ENCODE peak calls at places on chromosomes 11 and 22, in seven cellular contexts. L, V, D, K, O, W and I are unnamed samples. For H3K9me3 and H3K36me3, the result is how much of the 10 kb centered on the place peaks cover.

GRCh38 chr11:43738600-43739409 is 58.3 kb downstream of the HSD17B12 start:
- DNase-seq in O (no peak), W (no peak), L (no peak), K (no peak), V (no peak), D (no peak), I (no peak)

GRCh38 chr11:104033134-104033533 is 3.3 kb upstream of the DDI1 start:
- DNase-seq in W (no peak), O (no peak), L (no peak), D (no peak), K (no peak), V (no peak), I (no peak)

GRCh38 chr11:14609902-14610301 is 33.7 kb upstream of the PDE3B start:
- DNase-seq in O (no peak), K (no peak), W (no peak), D (no peak), L (no peak), V (no peak), I (no peak)

GRCh38 chr11:45089845-45090499 is 56.5 kb upstream of the PRDM11 start:
- DNase-seq in O (no peak), D (no peak), L (no peak), K (peak), W (no peak), V (no peak), I (no peak)

GRCh38 chr11:47856186-47856585 is 8.0 kb upstream of the NUP160 start:
- DNase-seq in K (no peak), L (no peak), D (no peak), V (no peak), W (no peak), O (no peak), I (no peak)

GRCh38 chr11:1574256-1575242 is 2.5 kb upstream of the DUSP8 start:
- DNase-seq in O (no peak), W (peak), V (peak), K (peak), D (peak), L (peak), I (peak)

GRCh38 chr11:19650929-19651487 is 61.6 kb upstream of the NAV2 start:
- DNase-seq in O (no peak), L (no peak), V (no peak), K (no peak), D (no peak), W (no peak), I (no peak)

GRCh38 chr11:117874910-117875396 is 1.5 kb downstream of the FXYD6 start:
- DNase-seq in O (no peak), W (no peak), V (no peak), K (no peak), L (no peak), D (no peak), I (no peak)

GRCh38 chr11:81707881-81708280 is 1025.8 kb downstream of the FAM181B start:
- DNase-seq in O (no peak), L (no peak), V (no peak), K (no peak), W (no peak), D (no peak), I (no peak)

DNA sequence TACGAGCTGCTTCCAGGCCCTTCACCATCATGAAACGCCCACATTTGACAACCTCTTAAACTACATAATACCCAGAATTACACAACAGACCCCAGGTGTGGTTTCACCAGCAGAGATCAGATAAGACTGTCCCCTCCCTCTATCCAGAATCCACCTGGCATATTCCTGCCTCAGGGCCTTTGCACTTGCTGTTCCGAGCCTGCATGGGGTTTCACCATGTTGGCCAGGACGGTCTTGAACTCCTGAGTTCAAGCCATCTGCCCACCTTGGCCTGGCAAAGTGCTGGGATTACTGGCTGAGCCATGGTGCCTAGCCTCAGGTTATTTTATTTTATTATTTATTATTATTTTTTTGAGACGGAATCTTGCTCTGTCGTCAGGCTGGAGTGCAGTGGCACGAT is 73.4 kb downstream of the FBXO7 start:
- DNase-seq in W (peak), V (no peak), D (no peak), L (no peak), K (no peak), O (no peak), I (no peak)
- H3K9me3 ChIP-seq in W (under half), V (under half), D (under half), L (under half), K (under half), O (under half), I (under half)

DNA sequence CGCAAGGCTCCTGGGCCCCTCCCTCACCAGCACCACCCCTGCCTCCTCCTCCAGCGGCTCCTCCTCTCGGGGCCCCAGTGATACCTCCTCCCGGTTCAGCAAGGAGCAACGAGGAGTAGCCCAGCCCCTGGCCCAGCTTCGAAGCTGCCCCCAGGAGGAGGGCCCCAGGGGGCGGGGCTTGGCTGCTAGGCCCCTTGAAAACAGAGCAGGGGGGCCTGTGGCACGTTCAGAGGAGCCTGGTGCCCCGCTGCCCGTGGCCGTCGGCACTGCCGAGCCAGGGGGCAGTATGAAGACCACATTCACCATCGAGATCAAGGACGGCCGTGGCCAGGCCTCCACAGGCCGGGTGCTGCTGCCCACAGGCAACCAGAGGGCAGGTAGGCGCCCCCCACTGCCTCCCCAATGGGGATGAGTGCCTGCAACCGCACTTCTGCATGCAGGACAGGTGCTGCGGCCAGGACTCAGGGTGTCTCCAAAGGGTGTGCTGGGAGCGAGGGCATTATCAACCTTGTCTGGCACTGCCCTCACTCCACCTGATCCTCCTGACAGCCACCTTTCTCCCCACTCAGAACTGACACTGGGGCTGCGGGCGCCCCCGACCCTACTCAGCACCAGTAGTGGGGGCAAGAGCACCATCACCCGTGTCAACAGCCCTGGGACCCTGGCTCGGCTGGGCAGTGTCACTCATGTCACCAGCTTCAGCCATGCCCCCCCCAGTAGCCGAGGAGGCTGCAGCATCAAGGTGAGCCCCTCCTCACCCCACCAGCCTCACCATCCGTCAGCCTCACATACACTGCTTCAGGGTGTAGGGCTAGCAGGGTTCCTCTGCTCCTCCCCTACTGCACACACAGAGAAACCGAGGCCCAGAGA is 10.2 kb downstream of the SMTN start:
- DNase-seq in O (no peak), L (no peak), D (no peak), W (peak), V (no peak), K (no peak), I (no peak)
- H3K36me3 ChIP-seq in O (under half), L (under half), D (under half), W (under half), V (under half), K (half or more), I (under half)

GRCh38 chr11:128704517-128704916 is 10.6 kb downstream of the FLI1 start:
- DNase-seq in V (no peak), O (no peak), D (no peak), L (no peak), W (no peak), K (no peak), I (no peak)

GRCh38 chr11:128697645-128698174 is 3.8 kb downstream of the FLI1 start:
- DNase-seq in D (no peak), K (no peak), L (no peak), O (no peak), V (no peak), W (no peak), I (no peak)

GRCh38 chr11:128701936-128702335 is 8.1 kb downstream of the FLI1 start:
- DNase-seq in K (no peak), L (no peak), D (no peak), V (no peak), O (no peak), W (no peak), I (no peak)

GRCh38 chr11:128696930-128697329 is 3.1 kb downstream of the FLI1 start:
- DNase-seq in V (peak), W (no peak), K (no peak), L (no peak), O (no peak), D (no peak), I (no peak)

DNA sequence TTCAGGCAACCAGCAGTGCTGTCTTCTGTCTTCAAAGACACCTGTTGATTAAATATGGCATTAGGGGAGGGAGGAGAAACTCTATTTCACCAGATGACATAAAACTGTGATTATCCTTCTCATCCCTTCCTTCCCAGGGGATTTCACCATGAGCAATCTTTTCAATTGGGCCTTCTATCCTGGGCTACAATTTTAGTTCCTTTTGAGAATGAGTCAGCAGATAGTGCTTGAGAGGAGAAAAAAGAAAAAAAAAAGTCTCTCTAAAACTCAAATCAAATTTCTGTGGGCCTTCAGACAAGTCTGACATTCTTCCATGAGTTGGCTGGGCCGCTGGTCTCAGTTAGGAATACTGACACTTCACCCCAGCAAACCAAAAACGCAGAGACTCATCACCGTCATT is 7.2 kb downstream of the FLI1 start:
- DNase-seq in L (no peak), W (no peak), K (no peak), O (no peak), D (no peak), V (no peak), I (no peak)
- H3K27ac ChIP-seq in L (peak), W (no peak), K (no peak), O (no peak), D (no peak), V (no peak), I (no peak)

DNA sequence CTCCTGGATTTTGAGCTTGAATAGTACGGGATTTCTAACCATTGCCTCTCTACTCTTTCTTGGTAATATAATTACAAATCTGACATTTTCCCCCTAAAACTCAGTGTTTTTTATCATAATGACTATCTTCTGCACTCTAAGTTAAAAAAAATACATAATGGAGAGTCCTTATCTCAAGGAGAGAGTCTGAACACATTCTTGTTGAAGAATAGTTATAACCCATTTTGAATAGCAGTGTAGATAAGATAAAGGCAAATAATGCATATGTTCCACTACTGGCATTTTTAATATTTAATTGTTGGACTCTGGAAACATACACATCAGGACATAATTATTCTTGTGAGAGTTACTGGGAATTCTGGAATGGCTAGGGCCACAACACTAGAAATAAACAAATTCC is 456.5 kb upstream of the ANO5 start:
- DNase-seq in L (no peak), D (no peak), K (no peak), V (no peak), W (no peak), O (no peak), I (no peak)
- H3K9me3 ChIP-seq in L (under half), D (under half), K (under half), V (under half), W (under half), O (under half), I (under half)

DNA sequence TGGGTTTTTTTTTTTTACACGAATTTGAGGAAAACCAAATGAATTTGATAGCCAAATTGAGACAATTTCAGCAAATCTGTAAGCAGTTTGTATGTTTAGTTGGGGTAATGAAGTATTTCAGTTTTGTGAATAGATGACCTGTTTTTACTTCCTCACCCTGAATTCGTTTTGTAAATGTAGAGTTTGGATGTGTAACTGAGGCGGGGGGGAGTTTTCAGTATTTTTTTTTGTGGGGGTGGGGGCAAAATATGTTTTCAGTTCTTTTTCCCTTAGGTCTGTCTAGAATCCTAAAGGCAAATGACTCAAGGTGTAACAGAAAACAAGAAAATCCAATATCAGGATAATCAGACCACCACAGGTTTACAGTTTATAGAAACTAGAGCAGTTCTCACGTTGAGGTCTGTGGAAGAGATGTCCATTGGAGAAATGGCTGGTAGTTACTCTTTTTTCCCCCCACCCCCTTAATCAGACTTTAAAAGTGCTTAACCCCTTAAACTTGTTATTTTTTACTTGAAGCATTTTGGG is 2.2 kb downstream of the MALAT1 start:
- DNase-seq in O (no peak), D (no peak), L (no peak), W (no peak), K (no peak), V (peak), I (no peak)
- H3K36me3 ChIP-seq in O (under half), D (half or more), L (under half), W (under half), K (half or more), V (half or more), I (under half)

GRCh38 chr11:121067912-121068652 is 33.0 kb upstream of the TECTA start:
- DNase-seq in L (no peak), V (no peak), K (no peak), W (no peak), D (no peak), O (no peak), I (no peak)

GRCh38 chr11:121068787-121069186 is 32.3 kb upstream of the TECTA start:
- DNase-seq in V (no peak), L (no peak), W (no peak), O (no peak), D (no peak), K (no peak), I (no peak)

GRCh38 chr11:121066623-121067022 is 34.4 kb upstream of the TECTA start:
- DNase-seq in L (no peak), V (no peak), W (no peak), D (no peak), K (no peak), O (no peak), I (no peak)

GRCh38 chr11:121067026-121067425 is 34.0 kb upstream of the TECTA start:
- DNase-seq in V (no peak), O (no peak), K (no peak), L (no peak), D (no peak), W (no peak), I (no peak)

GRCh38 chr11:121067453-121067852 is 33.6 kb upstream of the TECTA start:
- DNase-seq in D (no peak), W (no peak), L (no peak), O (no peak), K (no peak), V (no peak), I (no peak)
- H3K27ac ChIP-seq in D (no peak), W (no peak), L (no peak), O (no peak), K (no peak), V (no peak), I (no peak)

DNA sequence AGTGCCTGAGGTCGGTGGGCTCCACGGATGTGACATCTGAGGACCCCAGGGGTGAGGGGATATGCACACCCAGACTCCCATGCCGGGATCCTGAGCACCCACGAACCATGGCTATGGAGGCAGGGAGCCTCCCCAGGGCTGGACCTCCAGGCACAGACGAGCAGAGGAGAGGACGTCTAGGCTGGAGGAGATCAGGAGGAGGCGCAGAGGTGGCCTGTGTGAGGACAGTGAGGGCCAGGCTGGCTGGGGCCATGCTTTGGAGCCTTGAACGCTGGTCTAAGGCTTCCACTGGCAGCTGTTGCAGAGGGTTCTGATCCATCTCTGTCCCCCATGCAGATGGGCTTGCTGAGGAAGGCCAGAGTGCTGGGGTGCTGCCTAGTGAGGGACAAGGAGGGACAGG is 29.0 kb downstream of the FGF4 start:
- DNase-seq in D (no peak), W (no peak), V (no peak), L (no peak), K (no peak), O (no peak), I (no peak)
- H3K9me3 ChIP-seq in D (under half), W (under half), V (under half), L (under half), K (under half), O (under half), I (under half)

GRCh38 chr11:78203184-78203583 is 14.5 kb downstream of the USP35 start:
- DNase-seq in W (no peak), L (no peak), D (peak), O (no peak), V (peak), K (no peak), I (no peak)

GRCh38 chr11:78205256-78205655 is 16.5 kb downstream of the USP35 start:
- DNase-seq in L (no peak), W (no peak), O (no peak), V (no peak), D (no peak), K (no peak), I (no peak)

GRCh38 chr11:78201096-78201495 is 12.4 kb downstream of the USP35 start:
- DNase-seq in K (no peak), O (no peak), L (no peak), W (no peak), D (no peak), V (no peak), I (peak)

GRCh38 chr11:78200553-78200952 is 11.8 kb downstream of the USP35 start:
- DNase-seq in O (no peak), D (no peak), W (no peak), L (no peak), V (no peak), K (no peak), I (peak)

DNA sequence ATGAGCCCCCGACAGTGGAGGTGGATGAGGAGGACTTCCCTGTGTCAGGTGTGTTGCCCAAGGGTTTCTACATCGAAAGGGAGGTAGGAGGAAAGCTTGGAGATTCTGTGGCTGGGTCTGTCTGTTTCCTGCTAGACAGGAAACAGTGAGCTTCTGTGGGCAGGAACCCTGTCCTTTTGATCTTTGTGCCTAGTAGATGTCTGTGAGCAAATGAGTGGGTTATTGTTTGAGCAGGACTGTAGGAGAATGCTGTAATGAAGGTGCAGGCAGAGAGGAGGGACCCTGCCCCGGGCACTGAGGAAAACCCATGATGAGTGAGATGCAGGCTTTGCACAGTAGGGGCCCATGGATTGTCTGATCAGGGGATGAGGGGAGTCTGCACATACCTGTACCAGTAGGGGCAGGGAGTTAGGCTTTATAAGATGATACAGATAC is 14.0 kb downstream of the USP35 start:
- DNase-seq in L (no peak), O (no peak), K (no peak), V (peak), D (peak), W (no peak), I (no peak)
- H3K36me3 ChIP-seq in L (under half), O (under half), K (under half), V (under half), D (under half), W (under half), I (under half)

GRCh38 chr11:61585115-61585514 is 4.2 kb upstream of the SYT7 start:
- DNase-seq in W (no peak), D (no peak), L (no peak), O (no peak), V (no peak), K (no peak), I (no peak)

GRCh38 chr11:61587951-61588695 is 7.2 kb upstream of the SYT7 start:
- DNase-seq in D (peak), K (peak), W (peak), O (no peak), V (peak), L (peak), I (peak)

GRCh38 chr11:61587541-61587941 is 6.7 kb upstream of the SYT7 start:
- DNase-seq in O (no peak), V (peak), K (no peak), W (peak), D (no peak), L (peak), I (peak)

GRCh38 chr11:61589961-61590360 is 9.1 kb upstream of the SYT7 start:
- DNase-seq in D (no peak), V (no peak), O (no peak), L (no peak), K (no peak), W (no peak), I (no peak)

GRCh38 chr11:61586792-61587430 is 6.0 kb upstream of the SYT7 start:
- DNase-seq in W (no peak), V (no peak), L (no peak), D (no peak), O (no peak), K (no peak), I (no peak)
- H3K27ac ChIP-seq in W (peak), V (no peak), L (no peak), D (no peak), O (peak), K (no peak), I (peak)

DNA sequence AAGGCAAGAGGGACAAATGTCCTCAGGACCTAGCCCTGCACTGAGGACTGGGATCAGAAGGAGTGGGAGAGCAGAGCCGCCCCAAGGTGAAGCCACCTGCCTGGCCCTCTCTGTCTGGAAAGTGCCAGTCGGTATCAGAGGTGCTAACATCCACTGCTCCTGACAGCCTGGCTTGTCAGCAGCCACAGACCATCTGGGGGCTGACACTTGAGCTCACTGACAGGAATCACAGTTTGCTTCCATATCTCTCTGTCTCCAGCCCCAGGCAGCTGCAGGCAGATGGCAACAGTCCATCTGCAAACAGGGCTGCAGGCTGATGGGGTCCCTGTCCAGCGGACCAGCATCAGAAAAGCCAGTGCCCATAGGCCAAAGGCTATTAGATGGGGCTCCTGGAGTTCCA is 5.5 kb downstream of the OPCML start:
- DNase-seq in V (no peak), D (no peak), K (no peak), W (no peak), O (no peak), L (no peak), I (no peak)
- H3K9me3 ChIP-seq in V (under half), D (under half), K (under half), W (under half), O (under half), L (under half), I (under half)